ENCODE peak calls at places on chromosomes 13 and 19, in eight cellular contexts. G, J, Q, L, F, T, N and X are unnamed samples. For H3K4me1 and H3K9me3, the result is how much of the 10 kb centered on the place peaks cover.

GRCh38 chr13:100434010-100434763 is 154.4 kb downstream of the GGACT start:
- DNase-seq in G (no peak), J (peak), Q (no peak), L (no peak), F (no peak), T (no peak), N (no peak), X (no peak)

GRCh38 chr13:31437975-31438374 is 238.2 kb downstream of the B3GLCT start:
- DNase-seq in G (no peak), J (no peak), Q (no peak), L (no peak), F (no peak), T (no peak), N (no peak), X (no peak)

GRCh38 chr19:57403737-57404537 is 7.0 kb upstream of the ZNF17 start:
- DNase-seq in G (no peak), J (no peak), Q (no peak), L (no peak), F (no peak), T (no peak), N (no peak), X (no peak)

GRCh38 chr19:33876619-33877018 is 79.9 kb downstream of the KCTD15 start:
- DNase-seq in G (no peak), J (no peak), Q (no peak), L (no peak), F (no peak), T (no peak), N (no peak), X (no peak)

GRCh38 chr13:106455777-106456176 is 79.7 kb downstream of the EFNB2 start:
- DNase-seq in G (no peak), J (peak), Q (no peak), L (no peak), F (no peak), T (no peak), N (no peak), X (no peak)

GRCh38 chr13:80082396-80083096 is 258.4 kb downstream of the SPRY2 start:
- DNase-seq in G (no peak), J (peak), Q (no peak), L (no peak), F (no peak), T (no peak), N (no peak), X (no peak)

GRCh38 chr13:77345150-77345780 is 18.4 kb upstream of the MYCBP2 start:
- DNase-seq in G (peak), J (no peak), Q (no peak), L (no peak), F (no peak), T (no peak), N (no peak), X (no peak)

GRCh38 chr13:28544026-28544425 is 49.1 kb upstream of the FLT1 start:
- DNase-seq in G (no peak), J (no peak), Q (no peak), L (no peak), F (no peak), T (no peak), N (no peak), X (no peak)

GRCh38 chr13:36282818-36283432 is 14.7 kb downstream of the CCDC169 start:
- DNase-seq in G (peak), J (peak), Q (no peak), L (no peak), F (no peak), T (no peak), N (no peak), X (no peak)

GRCh38 chr13:89686171-89686570 is 1661.3 kb upstream of the MIR17HG start:
- DNase-seq in G (no peak), J (no peak), Q (no peak), L (no peak), F (no peak), T (no peak), N (no peak), X (no peak)

GRCh38 chr19:46919324-46919723 is 58.5 kb downstream of the ARHGAP35 start:
- DNase-seq in G (no peak), J (peak), Q (no peak), L (no peak), F (no peak), T (no peak), N (no peak), X (no peak)

GRCh38 chr19:34459614-34460013 is 21.9 kb upstream of the WTIP start:
- DNase-seq in G (no peak), J (no peak), Q (no peak), L (no peak), F (no peak), T (no peak), N (no peak), X (no peak)

GRCh38 chr19:16285769-16286564 is 38.7 kb upstream of the KLF2 start:
- DNase-seq in G (no peak), J (no peak), Q (no peak), L (no peak), F (no peak), T (no peak), N (no peak), X (no peak)

GRCh38 chr19:16288544-16288943 is 36.1 kb upstream of the KLF2 start:
- DNase-seq in G (no peak), J (peak), Q (no peak), L (no peak), F (peak), T (no peak), N (no peak), X (no peak)

GRCh38 chr19:16281743-16282142 is 42.9 kb upstream of the KLF2 start:
- DNase-seq in G (no peak), J (no peak), Q (no peak), L (no peak), F (no peak), T (no peak), N (no peak), X (no peak)

GRCh38 chr19:16283103-16283469 is 41.5 kb upstream of the KLF2 start:
- DNase-seq in G (no peak), J (no peak), Q (no peak), L (no peak), F (no peak), T (no peak), N (no peak), X (no peak)
- H3K4me1 ChIP-seq in G (under half), J (under half), Q (under half), L (under half), F (under half), T (under half), N (half or more), X (under half)

GRCh38 chr13:21434588-21434987 is 24.5 kb downstream of the ZDHHC20 start:
- DNase-seq in G (no peak), J (no peak), Q (no peak), L (no peak), F (no peak), T (no peak), N (no peak), X (no peak)

GRCh38 chr13:21435710-21436151 is 23.4 kb downstream of the ZDHHC20 start:
- DNase-seq in G (peak), J (peak), Q (no peak), L (no peak), F (peak), T (peak), N (peak), X (no peak)

GRCh38 chr13:21436582-21436981 is 22.5 kb downstream of the ZDHHC20 start:
- DNase-seq in G (no peak), J (no peak), Q (no peak), L (no peak), F (no peak), T (no peak), N (no peak), X (no peak)

GRCh38 chr13:21435231-21435630 is 23.9 kb downstream of the ZDHHC20 start:
- DNase-seq in G (no peak), J (no peak), Q (no peak), L (no peak), F (no peak), T (no peak), N (no peak), X (no peak)
- H3K27ac ChIP-seq in G (no peak), J (no peak), Q (no peak), L (peak), F (peak), T (no peak), N (peak), X (no peak)

GRCh38 chr13:113095146-113096051 is 10.2 kb upstream of the F7 start:
- DNase-seq in G (no peak), J (no peak), Q (no peak), L (no peak), F (no peak), T (no peak), N (peak), X (no peak)
- H3K9me3 ChIP-seq in G (under half), J (under half), Q (under half), L (under half), F (under half), T (under half), N (under half), X (under half)

GRCh38 chr19:2239173-2239572 is 2.5 kb downstream of the SF3A2 start:
- DNase-seq in G (no peak), J (no peak), Q (no peak), L (no peak), F (no peak), T (no peak), N (no peak), X (no peak)
- H3K4me1 ChIP-seq in G (half or more), J (under half), Q (under half), L (half or more), F (under half), T (half or more), N (half or more), X (under half)

DNA sequence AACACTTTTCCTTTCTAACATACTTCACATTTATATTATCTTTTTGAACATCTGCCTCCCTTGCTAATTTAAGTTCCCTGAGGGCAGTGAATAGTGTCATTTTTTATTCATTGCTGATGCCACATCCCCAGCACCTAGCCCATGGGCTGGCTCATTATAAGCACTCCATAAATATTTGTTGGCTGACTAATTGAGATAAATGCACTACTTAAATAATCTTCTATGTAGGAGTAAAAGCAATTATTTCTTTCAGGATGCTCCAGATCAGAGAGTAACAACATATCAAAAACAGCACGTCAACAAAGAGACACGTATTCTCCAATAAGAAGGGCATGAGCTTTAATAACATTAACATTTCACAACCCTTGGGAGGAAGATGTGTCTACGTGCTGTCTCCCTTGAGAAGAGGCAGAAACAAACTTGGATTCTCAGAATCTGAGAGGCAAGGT is 228.2 kb downstream of the LHFPL6 start:
- DNase-seq in G (no peak), J (no peak), Q (no peak), L (no peak), F (no peak), T (no peak), N (no peak), X (no peak)
- H3K27ac ChIP-seq in G (no peak), J (no peak), Q (no peak), L (no peak), F (no peak), T (no peak), N (no peak), X (no peak)